ENCODE peak calls at places on chromosomes 7 and 10, in four cellular contexts. W, Q, T and M are unnamed samples.

GRCh38 chr7:75966209-75966961 is 28.0 kb downstream of the TMEM120A start:
- DNase-seq in W (no peak), Q (peak; percentile 51), T (no peak), M (peak; percentile 65)

GRCh38 chr7:138064856-138065357 is 11.4 kb upstream of the AKR1D1 start:
- DNase-seq in W (no peak), Q (peak; percentile 33), T (peak; percentile 27), M (peak; percentile 50)

GRCh38 chr7:38291117-38291647 is 17.7 kb upstream of the TARP start:
- DNase-seq in W (no peak), Q (no peak), T (no peak), M (no peak)

GRCh38 chr7:132255898-132256297 is 320.4 kb downstream of the PLXNA4 start:
- DNase-seq in W (no peak), Q (no peak), T (peak; percentile 41), M (peak; percentile 15)

GRCh38 chr10:46239999-46240683 is 46.7 kb upstream of the ANTXRL start:
- DNase-seq in W (no peak), Q (no peak), T (no peak), M (no peak)

GRCh38 chr7:41188163-41189130 is 514.4 kb downstream of the INHBA start:
- DNase-seq in W (no peak), Q (peak; percentile 85), T (peak; percentile 79), M (peak; percentile 79)

GRCh38 chr10:68756246-68756645 is 35.2 kb downstream of the CCAR1 start:
- DNase-seq in W (no peak), Q (no peak), T (no peak), M (no peak)

GRCh38 chr7:45241339-45242109 is 83.9 kb downstream of the RAMP3 start:
- DNase-seq in W (no peak), Q (no peak), T (peak; percentile 24), M (no peak)

GRCh38 chr7:41890631-41891265 is 187.9 kb upstream of the INHBA start:
- DNase-seq in W (no peak), Q (no peak), T (no peak), M (no peak)

GRCh38 chr7:138285129-138285528 is 174.9 kb upstream of the TRIM24 start:
- DNase-seq in W (no peak), Q (no peak), T (no peak), M (no peak)

GRCh38 chr10:27746364-27747095 is 911 bp upstream of the MKX start:
- DNase-seq in W (peak; percentile 1), Q (no peak), T (peak; percentile 1), M (no peak)

GRCh38 chr7:95420996-95421846 is 13.6 kb downstream of the PON2 start:
- DNase-seq in W (no peak), Q (peak; percentile 51), T (peak; percentile 16), M (peak; percentile 58)

GRCh38 chr7:32428546-32428945 is 61.6 kb downstream of the LSM5 start:
- DNase-seq in W (no peak), Q (no peak), T (no peak), M (no peak)

DNA sequence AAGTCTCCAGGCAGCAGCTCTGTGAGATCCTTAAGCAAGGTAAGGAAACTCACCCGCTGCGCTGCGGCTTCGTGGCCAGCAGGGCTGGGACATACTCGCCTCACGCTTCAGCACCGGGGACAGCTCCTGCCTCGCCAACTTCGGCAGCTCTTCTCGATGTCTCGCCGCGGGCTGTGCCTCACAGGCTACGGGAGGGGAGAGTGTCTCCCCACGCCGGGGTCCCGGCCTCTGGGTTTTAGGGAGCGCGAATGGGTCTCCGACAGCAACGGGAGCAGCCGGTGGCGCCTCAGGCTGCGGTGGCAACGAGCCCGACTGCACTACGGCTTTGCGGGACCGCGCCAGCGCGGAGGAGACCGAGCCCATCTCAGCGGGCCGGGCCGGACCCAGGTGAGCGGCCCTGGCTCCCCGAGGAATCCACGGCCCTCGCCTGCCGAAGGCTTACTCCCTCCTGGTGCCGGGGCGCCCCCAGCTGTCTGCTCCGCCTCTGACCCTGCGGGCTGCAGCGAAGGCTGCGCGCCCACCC is 62.4 kb downstream of the LSM5 start:
- DNase-seq in W (peak; percentile 40), Q (peak; percentile 77), T (peak; percentile 92), M (peak; percentile 84)
- TF ChIP-seq CTCF in W (no peak), Q (peak; percentile 67), T (peak; percentile 74), M (peak; percentile 72)

DNA sequence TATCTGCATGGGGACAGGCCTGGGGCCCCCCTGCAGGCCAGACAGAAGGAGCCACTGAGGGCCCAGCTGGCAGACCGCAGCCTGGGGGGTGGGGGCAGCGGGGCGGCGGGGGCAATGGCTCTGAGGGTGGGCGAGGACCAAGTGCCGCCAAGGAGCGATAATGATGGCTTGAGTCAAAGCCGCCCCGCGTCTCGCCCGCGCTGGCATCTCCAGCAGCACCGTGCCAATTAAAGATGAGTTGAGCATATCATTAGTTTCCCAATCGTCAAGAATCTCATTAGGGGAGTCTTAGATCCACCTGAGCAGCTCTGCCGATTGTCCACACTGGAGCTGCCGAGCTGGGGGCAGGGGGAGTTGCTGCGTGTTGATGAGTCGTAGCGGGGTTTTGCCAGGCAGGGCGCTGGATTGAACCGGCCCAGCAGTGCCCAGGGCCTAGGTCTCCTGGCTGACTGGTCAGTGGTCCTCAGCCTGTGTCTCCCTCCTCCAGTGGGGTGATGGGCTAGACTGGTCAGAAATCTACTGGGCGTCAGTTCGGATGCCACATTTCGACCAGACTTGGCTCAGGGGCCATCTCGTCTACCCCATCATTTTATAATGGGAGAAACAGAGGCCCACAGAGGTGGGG is 41.0 kb upstream of the PSMG3 start:
- DNase-seq in W (no peak), Q (no peak), T (no peak), M (no peak)
- H3K4me3 ChIP-seq in W (no peak overlapping the region), Q (no peak overlapping the region), T (no peak overlapping the region), M (no peak overlapping the region)

GRCh38 chr7:119320316-119320715 is 952.7 kb upstream of the KCND2 start:
- DNase-seq in W (no peak), Q (no peak), T (peak; percentile 55), M (no peak)
- TF ChIP-seq CTCF in W (no peak), Q (no peak), T (peak; percentile 28), M (no peak)

GRCh38 chr7:43119371-43120069 is 7.1 kb downstream of the HECW1 start:
- DNase-seq in W (no peak), Q (peak; percentile 83), T (peak; percentile 54), M (peak; percentile 62)
- H3K4me3 ChIP-seq in W (no peak overlapping the region), Q (no peak overlapping the region), T (no peak overlapping the region), M (no peak overlapping the region)

DNA sequence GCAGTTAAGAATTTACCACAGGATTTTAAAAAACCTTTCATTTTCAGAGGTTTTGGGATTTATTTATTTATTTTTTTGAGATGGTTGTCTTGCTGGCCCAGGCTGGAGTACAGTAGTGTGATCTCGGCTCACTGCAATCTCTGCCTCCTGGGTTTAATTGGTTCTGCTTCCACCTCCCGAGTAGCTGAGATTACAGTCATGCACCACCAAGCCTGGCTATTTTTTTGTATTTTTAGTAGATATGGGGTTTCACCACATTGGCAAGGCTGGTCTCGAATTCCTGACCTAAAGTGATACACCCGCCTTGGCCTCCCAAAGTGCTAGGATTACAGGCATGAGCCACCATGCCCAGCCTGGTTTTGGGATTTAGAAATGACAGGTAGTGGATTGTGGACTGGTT is 19.2 kb downstream of the MINDY4 start:
- DNase-seq in W (no peak), Q (no peak), T (no peak), M (no peak)
- TF ChIP-seq CTCF in W (no peak), Q (no peak), T (no peak), M (no peak)

GRCh38 chr10:5449823-5450222 is 37.5 kb downstream of the NET1 start:
- DNase-seq in W (no peak), Q (peak; percentile 77), T (peak; percentile 76), M (peak; percentile 87)
- H3K4me3 ChIP-seq in W (no peak overlapping the region), Q (peak overlapping the region; percentile 46), T (peak overlapping the region; percentile 86), M (no peak overlapping the region)

GRCh38 chr10:120217736-120218135 is 239.3 kb upstream of the PLPP4 start:
- DNase-seq in W (no peak), Q (no peak), T (no peak), M (no peak)

GRCh38 chr10:120221873-120222485 is 235.0 kb upstream of the PLPP4 start:
- DNase-seq in W (peak; percentile 15), Q (peak; percentile 70), T (peak; percentile 69), M (peak; percentile 28)
- TF ChIP-seq CTCF in W (peak; percentile 78), Q (peak; percentile 68), T (peak; percentile 65), M (peak; percentile 39)

GRCh38 chr10:88245974-88246511 is 337.1 kb downstream of the RNLS start:
- DNase-seq in W (no peak), Q (peak; percentile 70), T (no peak), M (peak; percentile 74)
- H3K4me3 ChIP-seq in W (no peak overlapping the region), Q (no peak overlapping the region), T (no peak overlapping the region), M (no peak overlapping the region)

GRCh38 chr7:115561341-115562110 is 469.0 kb downstream of the TFEC start:
- DNase-seq in W (no peak), Q (peak; percentile 98), T (no peak), M (peak; percentile 94)
- TF ChIP-seq CTCF in W (no peak), Q (peak; percentile 61), T (no peak), M (no peak)

DNA sequence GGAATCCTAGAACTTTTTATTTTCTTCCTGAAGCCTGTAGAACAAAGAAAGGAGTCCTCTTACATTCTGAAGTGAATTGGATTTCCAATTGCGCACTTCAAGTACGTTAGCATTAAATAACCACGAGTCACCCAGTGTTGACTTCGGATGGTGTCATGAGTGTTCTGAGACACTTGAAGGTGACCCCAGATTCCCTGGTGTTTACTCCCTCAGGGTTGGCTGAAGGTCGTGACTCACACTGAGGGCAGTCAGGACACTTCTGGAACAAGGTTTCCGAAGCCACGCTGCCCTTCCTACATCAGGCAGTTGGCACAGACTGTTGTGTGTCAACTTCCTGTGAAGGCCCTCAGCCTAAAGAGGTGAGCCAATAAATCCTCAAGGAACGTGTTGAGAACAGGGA is 186.6 kb upstream of the CELF2 start:
- DNase-seq in W (no peak), Q (peak; percentile 89), T (peak; percentile 79), M (peak; percentile 93)
- H3K4me3 ChIP-seq in W (no peak overlapping the region), Q (no peak overlapping the region), T (no peak overlapping the region), M (no peak overlapping the region)